ENCODE peak calls at places on chromosomes 3 and 15, in six cellular contexts. One of them, this sample, is unnamed.

GRCh38 chr15:71114887-71115566 is at the start of gene THSD4:
- DNase-seq in Peyer's patch: no peak
- DNase-seq in heart left ventricle: peak
- DNase-seq in transverse colon: peak
- DNase-seq in IMR-90: peak
- DNase-seq in tibial nerve: peak
- DNase-seq in this sample: peak

GRCh38 chr15:91867581-91868026 is 14.1 kb downstream of the SLCO3A1 start:
- DNase-seq in Peyer's patch: no peak
- DNase-seq in IMR-90: peak
- DNase-seq in transverse colon: peak
- DNase-seq in tibial nerve: no peak
- DNase-seq in heart left ventricle: peak
- DNase-seq in this sample: peak

GRCh38 chr15:83656192-83656591 is 2.3 kb downstream of the ADAMTSL3 start:
- DNase-seq in Peyer's patch: no peak
- DNase-seq in tibial nerve: no peak
- DNase-seq in heart left ventricle: no peak
- DNase-seq in transverse colon: no peak
- DNase-seq in IMR-90: no peak
- DNase-seq in this sample: no peak

GRCh38 chr3:179451335-179452165 is at the start of gene GNB4:
- DNase-seq in tibial nerve: peak
- DNase-seq in IMR-90: peak
- DNase-seq in Peyer's patch: peak
- DNase-seq in heart left ventricle: peak
- DNase-seq in transverse colon: peak
- DNase-seq in this sample: peak

GRCh38 chr3:16548721-16549120 is 35.2 kb upstream of the RFTN1 start:
- DNase-seq in Peyer's patch: no peak
- DNase-seq in transverse colon: no peak
- DNase-seq in heart left ventricle: no peak
- DNase-seq in IMR-90: peak
- DNase-seq in tibial nerve: no peak
- DNase-seq in this sample: no peak

GRCh38 chr15:35827949-35828348 is 282.0 kb upstream of the DPH6 start:
- DNase-seq in transverse colon: no peak
- DNase-seq in tibial nerve: no peak
- DNase-seq in heart left ventricle: no peak
- DNase-seq in IMR-90: no peak
- DNase-seq in Peyer's patch: no peak
- DNase-seq in this sample: no peak

GRCh38 chr3:139187154-139187553 is 142.5 kb upstream of the PRR23C start:
- DNase-seq in Peyer's patch: no peak
- DNase-seq in IMR-90: no peak
- DNase-seq in tibial nerve: no peak
- DNase-seq in heart left ventricle: no peak
- DNase-seq in transverse colon: peak
- DNase-seq in this sample: no peak

GRCh38 chr3:11600501-11601282 is 43.0 kb downstream of the VGLL4 start:
- DNase-seq in IMR-90: peak
- DNase-seq in Peyer's patch: no peak
- DNase-seq in tibial nerve: peak
- DNase-seq in transverse colon: peak
- DNase-seq in heart left ventricle: peak
- DNase-seq in this sample: peak

GRCh38 chr3:104564045-104564643 is 802.6 kb upstream of the ALCAM start:
- DNase-seq in heart left ventricle: no peak
- DNase-seq in tibial nerve: peak
- DNase-seq in IMR-90: peak
- DNase-seq in Peyer's patch: peak
- DNase-seq in transverse colon: peak
- DNase-seq in this sample: no peak

GRCh38 chr15:23570466-23570865 is 5.0 kb downstream of the MKRN3 start:
- DNase-seq in Peyer's patch: no peak
- DNase-seq in transverse colon: no peak
- DNase-seq in IMR-90: no peak
- DNase-seq in tibial nerve: no peak
- DNase-seq in heart left ventricle: no peak
- DNase-seq in this sample: no peak

GRCh38 chr3:8870134-8870533 is 93.1 kb downstream of the RAD18 start:
- DNase-seq in heart left ventricle: no peak
- DNase-seq in IMR-90: no peak
- DNase-seq in tibial nerve: no peak
- DNase-seq in Peyer's patch: no peak
- DNase-seq in transverse colon: no peak
- DNase-seq in this sample: no peak

GRCh38 chr3:186224211-186224610 is 115.3 kb upstream of the ETV5 start:
- DNase-seq in Peyer's patch: no peak
- DNase-seq in tibial nerve: no peak
- DNase-seq in transverse colon: no peak
- DNase-seq in IMR-90: no peak
- DNase-seq in heart left ventricle: no peak
- DNase-seq in this sample: peak

GRCh38 chr3:184160456-184160855 is 5.3 kb downstream of the DVL3 start:
- DNase-seq in transverse colon: no peak
- DNase-seq in tibial nerve: no peak
- DNase-seq in Peyer's patch: no peak
- DNase-seq in heart left ventricle: no peak
- DNase-seq in IMR-90: peak
- DNase-seq in this sample: no peak

GRCh38 chr3:47079432-47079831 is 84.5 kb downstream of the SETD2 start:
- DNase-seq in tibial nerve: no peak
- DNase-seq in IMR-90: no peak
- DNase-seq in Peyer's patch: no peak
- DNase-seq in transverse colon: no peak
- DNase-seq in heart left ventricle: no peak
- DNase-seq in this sample: no peak

GRCh38 chr15:24777307-24777706 is 101.7 kb downstream of the NPAP1 start:
- DNase-seq in transverse colon: no peak
- DNase-seq in heart left ventricle: no peak
- DNase-seq in IMR-90: no peak
- DNase-seq in tibial nerve: no peak
- DNase-seq in Peyer's patch: no peak
- DNase-seq in this sample: no peak

GRCh38 chr15:24772256-24772655 is 96.7 kb downstream of the NPAP1 start:
- DNase-seq in IMR-90: no peak
- DNase-seq in heart left ventricle: no peak
- DNase-seq in Peyer's patch: no peak
- DNase-seq in tibial nerve: no peak
- DNase-seq in transverse colon: no peak
- DNase-seq in this sample: no peak

GRCh38 chr15:24772709-24773373 is 97.3 kb downstream of the NPAP1 start:
- DNase-seq in IMR-90: peak
- DNase-seq in Peyer's patch: no peak
- DNase-seq in tibial nerve: no peak
- DNase-seq in transverse colon: peak
- DNase-seq in heart left ventricle: peak
- DNase-seq in this sample: peak
- TF ChIP-seq POLR2A in IMR-90: peak
- TF ChIP-seq POLR2A in Peyer's patch: no peak
- TF ChIP-seq POLR2A in tibial nerve: no peak
- TF ChIP-seq POLR2A in transverse colon: no peak
- TF ChIP-seq POLR2A in heart left ventricle: peak
- TF ChIP-seq POLR2A in this sample: no peak

DNA sequence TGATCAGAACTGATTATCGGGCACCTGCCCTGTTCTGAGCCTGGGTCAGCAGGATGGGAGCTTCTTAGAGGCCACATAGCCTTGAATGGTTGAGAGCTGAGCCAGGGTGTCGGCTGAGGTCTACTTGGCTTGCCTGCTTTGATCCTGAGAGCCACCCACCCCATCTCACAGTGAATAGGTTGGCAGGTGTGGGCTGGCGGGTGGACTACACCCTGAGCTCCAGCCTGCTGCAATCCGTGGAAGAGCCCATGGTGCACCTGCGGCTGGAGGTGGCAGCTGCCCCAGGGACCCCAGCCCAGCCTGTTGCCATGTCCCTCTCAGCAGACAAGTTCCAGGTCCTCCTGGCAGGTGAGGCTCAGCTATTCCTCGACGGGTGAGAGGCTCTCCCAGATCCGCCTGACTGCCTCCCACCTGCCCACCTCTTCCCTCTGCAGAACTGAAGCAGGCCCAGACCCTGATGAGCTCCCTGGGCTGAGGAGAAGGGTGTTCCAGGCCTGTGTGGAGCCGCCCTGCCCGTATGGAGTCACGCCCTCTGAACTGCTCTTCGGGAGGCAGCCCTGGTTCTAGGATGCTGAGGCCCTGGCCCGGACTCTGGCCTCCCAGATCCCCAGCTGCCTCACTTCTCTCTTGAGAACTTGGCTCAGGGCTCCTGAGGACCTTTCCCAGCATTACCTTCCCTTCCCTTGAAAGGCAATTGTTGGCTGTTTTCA is 3.8 kb downstream of the COMMD4 start:
- DNase-seq in transverse colon: no peak
- DNase-seq in tibial nerve: no peak
- DNase-seq in heart left ventricle: no peak
- DNase-seq in IMR-90: no peak
- DNase-seq in Peyer's patch: no peak
- DNase-seq in this sample: no peak
- TF ChIP-seq CTCF in transverse colon: no peak
- TF ChIP-seq CTCF in tibial nerve: no peak
- TF ChIP-seq CTCF in heart left ventricle: no peak
- TF ChIP-seq CTCF in IMR-90: no peak
- TF ChIP-seq CTCF in Peyer's patch: no peak
- TF ChIP-seq CTCF in this sample: no peak

DNA sequence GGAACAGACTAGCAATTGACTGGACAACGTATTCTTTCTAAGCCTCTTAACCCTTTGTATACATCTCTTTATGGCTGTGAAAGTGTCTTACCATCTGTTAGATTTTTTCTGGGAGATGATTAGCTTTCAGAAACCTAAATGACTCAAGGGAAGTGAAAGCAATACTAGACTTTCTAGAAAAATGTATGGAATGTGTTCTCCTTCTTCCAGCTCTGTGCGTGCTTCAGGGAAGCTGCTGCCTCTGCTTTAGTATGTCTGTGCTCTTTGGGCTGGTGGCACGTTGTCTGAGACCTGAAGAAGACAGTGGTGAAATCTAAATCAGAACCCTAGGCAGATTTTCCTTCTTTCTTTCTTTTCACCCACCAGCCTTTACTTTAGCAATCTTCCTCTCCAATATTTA is 89.5 kb downstream of the ITPR1 start:
- DNase-seq in IMR-90: peak
- DNase-seq in tibial nerve: no peak
- DNase-seq in heart left ventricle: no peak
- DNase-seq in transverse colon: no peak
- DNase-seq in Peyer's patch: no peak
- DNase-seq in this sample: no peak
- TF ChIP-seq POLR2A in IMR-90: no peak
- TF ChIP-seq POLR2A in tibial nerve: no peak
- TF ChIP-seq POLR2A in heart left ventricle: no peak
- TF ChIP-seq POLR2A in transverse colon: no peak
- TF ChIP-seq POLR2A in Peyer's patch: no peak
- TF ChIP-seq POLR2A in this sample: no peak

GRCh38 chr3:171113716-171114115 is 87.2 kb upstream of the SLC2A2 start:
- DNase-seq in IMR-90: no peak
- DNase-seq in tibial nerve: no peak
- DNase-seq in heart left ventricle: no peak
- DNase-seq in transverse colon: no peak
- DNase-seq in Peyer's patch: no peak
- DNase-seq in this sample: no peak
- TF ChIP-seq CTCF in IMR-90: no peak
- TF ChIP-seq CTCF in tibial nerve: no peak
- TF ChIP-seq CTCF in heart left ventricle: no peak
- TF ChIP-seq CTCF in transverse colon: no peak
- TF ChIP-seq CTCF in Peyer's patch: no peak
- TF ChIP-seq CTCF in this sample: no peak

GRCh38 chr3:10169000-10169496 is 4.3 kb downstream of the IRAK2 start:
- DNase-seq in transverse colon: no peak
- DNase-seq in tibial nerve: no peak
- DNase-seq in heart left ventricle: no peak
- DNase-seq in Peyer's patch: no peak
- DNase-seq in IMR-90: no peak
- DNase-seq in this sample: no peak
- TF ChIP-seq POLR2A in transverse colon: no peak
- TF ChIP-seq POLR2A in tibial nerve: no peak
- TF ChIP-seq POLR2A in heart left ventricle: no peak
- TF ChIP-seq POLR2A in Peyer's patch: no peak
- TF ChIP-seq POLR2A in IMR-90: no peak
- TF ChIP-seq POLR2A in this sample: no peak

DNA sequence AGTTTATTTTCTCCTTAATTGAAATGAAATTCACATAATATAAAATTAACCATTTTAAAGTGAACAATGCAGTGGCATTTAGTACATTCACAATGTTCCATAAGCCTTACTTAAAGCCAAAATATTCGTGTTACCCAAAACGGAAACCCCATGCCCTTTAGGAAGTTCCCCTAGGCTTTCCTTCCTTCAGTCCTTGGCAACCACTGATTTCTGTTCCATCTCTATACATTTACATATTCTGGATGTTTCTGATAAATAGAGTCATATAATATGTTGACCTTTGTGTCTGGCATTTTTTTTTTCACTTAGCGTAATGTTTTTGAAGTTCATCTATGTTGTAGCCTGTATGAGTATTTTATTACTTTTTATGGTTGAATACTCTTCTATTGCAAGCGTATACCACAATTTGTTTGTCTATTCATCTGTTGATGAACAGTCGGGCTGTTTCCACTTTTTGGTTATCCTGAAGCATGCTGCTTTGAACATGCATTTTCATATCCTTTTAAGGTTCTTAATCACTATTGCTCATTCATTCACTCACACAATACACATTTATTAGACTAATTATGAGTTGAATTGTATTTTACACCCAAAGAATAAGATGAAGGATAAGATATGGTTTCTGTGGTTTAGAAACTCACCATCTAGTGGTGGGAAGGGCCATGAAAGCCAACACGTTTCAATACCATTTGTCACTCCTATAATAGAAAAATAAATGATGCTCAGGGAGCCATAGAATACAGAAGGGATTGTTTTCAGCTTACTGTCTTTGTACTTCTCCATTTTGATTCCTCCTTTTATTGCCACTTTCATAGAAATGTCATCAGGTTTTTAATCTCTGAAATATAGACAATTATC is 408.2 kb upstream of the CBLB start:
- DNase-seq in IMR-90: no peak
- DNase-seq in Peyer's patch: no peak
- DNase-seq in tibial nerve: no peak
- DNase-seq in transverse colon: no peak
- DNase-seq in heart left ventricle: no peak
- DNase-seq in this sample: no peak
- TF ChIP-seq CTCF in IMR-90: no peak
- TF ChIP-seq CTCF in Peyer's patch: no peak
- TF ChIP-seq CTCF in tibial nerve: no peak
- TF ChIP-seq CTCF in transverse colon: no peak
- TF ChIP-seq CTCF in heart left ventricle: no peak
- TF ChIP-seq CTCF in this sample: no peak

This sample was measured in lower leg skin.